ENCODE peak calls at places on chromosomes 1 and 21, in five cellular contexts. W is H1, S is GM12878, C is K562, A is HepG2. U is an unnamed sample.

GRCh38 chr1:11053758-11054137 is 6.1 kb downstream of the SRM start:
- DNase-seq in W (peak; percentile 89), S (no peak), C (peak; percentile 79), A (no peak), U (no peak)

GRCh38 chr1:247288341-247288740 is 32.5 kb downstream of the VN1R5 start:
- DNase-seq in W (peak; percentile 32), S (no peak), C (no peak), A (no peak), U (no peak)

GRCh38 chr21:36757246-36757645 is 58.3 kb downstream of the SIM2 start:
- DNase-seq in W (no peak), S (no peak), C (no peak), A (no peak), U (no peak)

GRCh38 chr1:24362982-24363614 is 43.9 kb downstream of the GRHL3 start:
- DNase-seq in W (no peak), S (no peak), C (no peak), A (no peak), U (peak; percentile 39)

GRCh38 chr1:33148615-33149014 is 33.2 kb downstream of the TRIM62 start:
- DNase-seq in W (no peak), S (no peak), C (no peak), A (no peak), U (no peak)

GRCh38 chr1:179095924-179096323 is 14.1 kb downstream of the TOR3A start:
- DNase-seq in W (no peak), S (no peak), C (no peak), A (no peak), U (no peak)

GRCh38 chr1:23148084-23148483 is 20.6 kb downstream of the LUZP1 start:
- DNase-seq in W (no peak), S (no peak), C (no peak), A (no peak), U (no peak)

GRCh38 chr1:43799656-43800629 is 92.6 kb downstream of the ST3GAL3 start:
- DNase-seq in W (no peak), S (no peak), C (no peak), A (no peak), U (no peak)

GRCh38 chr1:155938220-155938627 is 3.2 kb upstream of the RXFP4 start:
- DNase-seq in W (no peak), S (peak; percentile 50), C (peak; percentile 54), A (peak; percentile 77), U (peak; percentile 71)

GRCh38 chr1:218480137-218480536 is 135.0 kb downstream of the TGFB2 start:
- DNase-seq in W (no peak), S (no peak), C (no peak), A (no peak), U (no peak)

GRCh38 chr1:228838717-228839500 is 103.6 kb downstream of the RHOU start:
- DNase-seq in W (peak; percentile 20), S (no peak), C (no peak), A (peak; percentile 62), U (no peak)

GRCh38 chr1:5993553-5994510 is 1.6 kb upstream of the NPHP4 start:
- DNase-seq in W (peak; percentile 60), S (no peak), C (peak; percentile 80), A (no peak), U (no peak)

GRCh38 chr1:107963601-107964396 is 1.2 kb downstream of the VAV3 start:
- DNase-seq in W (peak; percentile 57), S (peak; percentile 62), C (no peak), A (no peak), U (no peak)

GRCh38 chr1:191160837-191161236 is 683.2 kb upstream of the BRINP3 start:
- DNase-seq in W (no peak), S (no peak), C (no peak), A (no peak), U (no peak)

GRCh38 chr1:160370561-160371345 is 3.9 kb downstream of the NHLH1 start:
- DNase-seq in W (no peak), S (no peak), C (no peak), A (no peak), U (no peak)

GRCh38 chr1:48697066-48697707 is 79.5 kb downstream of the BEND5 start:
- DNase-seq in W (peak; percentile 97), S (no peak), C (peak; percentile 72), A (peak; percentile 21), U (peak; percentile 18)
- TF ChIP-seq ATF3 in W (no peak), S (no peak), C (no peak), A (no peak), U (no peak)

GRCh38 chr21:45281411-45282282 is 6.0 kb downstream of the POFUT2 start:
- DNase-seq in W (no peak), S (no peak), C (no peak), A (no peak), U (no peak)
- TF ChIP-seq ZNF274 in W (no peak), S (no peak), C (no peak), A (no peak), U (no peak)

GRCh38 chr1:206716519-206717236 is 32.0 kb downstream of the MAPKAPK2 start:
- DNase-seq in W (no peak), S (no peak), C (no peak), A (no peak), U (no peak)

GRCh38 chr1:206719169-206719839 is 34.6 kb downstream of the MAPKAPK2 start:
- DNase-seq in W (no peak), S (no peak), C (no peak), A (no peak), U (no peak)

GRCh38 chr1:206715120-206715519 is 30.4 kb downstream of the MAPKAPK2 start:
- DNase-seq in W (no peak), S (no peak), C (no peak), A (no peak), U (no peak)

GRCh38 chr1:206715552-206716518 is 31.1 kb downstream of the MAPKAPK2 start:
- DNase-seq in W (no peak), S (no peak), C (no peak), A (no peak), U (no peak)

GRCh38 chr1:206717237-206717989 is 32.7 kb downstream of the MAPKAPK2 start:
- DNase-seq in W (no peak), S (peak; percentile 88), C (no peak), A (no peak), U (no peak)
- H3K4me1 ChIP-seq in W (no peaks in the 10 kb centered on the region), S (peaks cover 74% of the 10 kb centered on the region), C (peaks cover 66% of the 10 kb centered on the region), A (peaks cover 51% of the 10 kb centered on the region), U (peaks cover 6% of the 10 kb centered on the region)

DNA sequence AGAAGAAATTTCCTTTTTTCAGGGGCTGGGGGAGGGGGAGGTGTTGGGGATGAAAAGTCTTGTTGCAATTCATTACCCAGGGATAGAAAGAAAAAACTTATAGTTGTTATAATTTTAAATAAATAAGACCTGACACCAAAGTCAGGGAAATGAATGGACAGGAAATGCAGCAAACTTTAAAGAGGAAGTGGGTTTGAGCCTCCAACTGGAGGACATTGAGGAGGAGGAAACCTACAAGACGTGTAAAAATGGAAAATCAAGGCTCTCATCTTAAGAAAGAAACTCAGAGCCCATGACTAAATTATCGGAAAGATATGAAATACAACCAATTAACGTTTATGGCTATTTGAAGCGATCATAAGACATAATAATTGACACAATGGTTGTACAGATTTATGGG is 54.4 kb downstream of the NIBAN1 start:
- DNase-seq in W (no peak), S (no peak), C (no peak), A (no peak), U (no peak)
- TF ChIP-seq ATF3 in W (no peak), S (no peak), C (no peak), A (no peak), U (no peak)

GRCh38 chr1:61659061-61659460 is 65.9 kb downstream of the TM2D1 start:
- DNase-seq in W (no peak), S (no peak), C (no peak), A (no peak), U (no peak)
- TF ChIP-seq ZNF274 in W (no peak), S (no peak), C (no peak), A (no peak), U (no peak)

U was measured in HCT116.